ENCODE peak calls at places on chromosomes 4 and X, in eight cellular contexts. W is cardiac muscle cell, E is pancreas, D is Peyer's patch, Y is fibroblast of the aortic adventitia, S is left ventricle myocardium inferior, R is PC-3, M is spleen. A is an unnamed sample.

GRCh38 chr4:152102184-152103000 is 341.6 kb upstream of the GATB start:
- DNase-seq in W (peak; percentile 24), E (no peak), D (no peak), Y (peak; percentile 78), S (no peak), R (peak; percentile 86), M (no peak), A (peak; percentile 35)

GRCh38 chr4:57070461-57070860 is 39.7 kb downstream of the IGFBP7 start:
- DNase-seq in W (no peak), E (no peak), D (no peak), Y (no peak), S (no peak), R (peak; percentile 48), M (no peak), A (no peak)

GRCh38 chr4:100146756-100147155 is 43.5 kb downstream of the DDIT4L start:
- DNase-seq in W (no peak), E (no peak), D (no peak), Y (peak; percentile 63), S (no peak), R (no peak), M (no peak), A (peak; percentile 11)

GRCh38 chr4:7829687-7830580 is 109.7 kb downstream of the AFAP1 start:
- DNase-seq in W (no peak), E (no peak), D (no peak), Y (no peak), S (no peak), R (no peak), M (no peak), A (peak; percentile 40)

GRCh38 chr4:67725981-67726380 is 25.0 kb upstream of the UBA6 start:
- DNase-seq in W (no peak), E (no peak), D (no peak), Y (peak; percentile 35), S (no peak), R (peak; percentile 61), M (no peak), A (no peak)

GRCh38 chr4:169152899-169153298 is 117.9 kb downstream of the SH3RF1 start:
- DNase-seq in W (no peak), E (no peak), D (no peak), Y (no peak), S (no peak), R (no peak), M (no peak), A (no peak)

GRCh38 chrX:9517062-9517461 is 52.2 kb downstream of the TBL1X start:
- DNase-seq in W (no peak), E (no peak), D (no peak), Y (no peak), S (no peak), R (no peak), M (no peak), A (no peak)

GRCh38 chr4:56220261-56220660 is 167.0 kb downstream of the AASDH start:
- DNase-seq in W (no peak), E (no peak), D (no peak), Y (no peak), S (no peak), R (no peak), M (no peak), A (peak; percentile 15)

GRCh38 chr4:168694669-168695068 is 197.8 kb downstream of the PALLD start:
- DNase-seq in W (no peak), E (no peak), D (no peak), Y (peak; percentile 25), S (no peak), R (peak; percentile 58), M (no peak), A (peak; percentile 91)

GRCh38 chrX:147550217-147550616 is 361.5 kb upstream of the FMR1 start:
- DNase-seq in W (peak; percentile 58), E (peak; percentile 1), D (no peak), Y (no peak), S (no peak), R (peak; percentile 11), M (no peak), A (no peak)

GRCh38 chr4:144611850-144612249 is 34.1 kb upstream of the HHIP start:
- DNase-seq in W (peak; percentile 11), E (peak; percentile 10), D (no peak), Y (no peak), S (no peak), R (peak; percentile 12), M (no peak), A (peak; percentile 37)

GRCh38 chrX:27998666-27999065 is 17.4 kb upstream of the DCAF8L1 start:
- DNase-seq in W (no peak), E (no peak), D (no peak), Y (no peak), S (no peak), R (no peak), M (no peak), A (no peak)

GRCh38 chr4:41477200-41477910 is 60.6 kb upstream of the LIMCH1 start:
- DNase-seq in W (no peak), E (no peak), D (no peak), Y (no peak), S (no peak), R (no peak), M (no peak), A (no peak)

GRCh38 chr4:146417822-146418221 is 103.9 kb downstream of the SLC10A7 start:
- DNase-seq in W (no peak), E (no peak), D (no peak), Y (no peak), S (no peak), R (no peak), M (no peak), A (no peak)

GRCh38 chrX:69151898-69152297 is 13.4 kb downstream of the PJA1 start:
- DNase-seq in W (no peak), E (no peak), D (no peak), Y (no peak), S (no peak), R (no peak), M (no peak), A (no peak)

GRCh38 chr4:7607156-7607910 is 172.6 kb upstream of the PSAPL1 start:
- DNase-seq in W (no peak), E (no peak), D (no peak), Y (no peak), S (no peak), R (no peak), M (no peak), A (no peak)

GRCh38 chr4:137621056-137621455 is 88.8 kb upstream of the PCDH18 start:
- DNase-seq in W (no peak), E (no peak), D (no peak), Y (no peak), S (no peak), R (no peak), M (no peak), A (no peak)

GRCh38 chrX:136659174-136659573 is 11.2 kb downstream of the CD40LG start:
- DNase-seq in W (no peak), E (no peak), D (no peak), Y (no peak), S (no peak), R (no peak), M (no peak), A (no peak)
- TF ChIP-seq CTCF in W (no peak), E (no peak), D (no peak), Y (no peak), S (no peak), R (no peak), M (no peak), A (no peak)

DNA sequence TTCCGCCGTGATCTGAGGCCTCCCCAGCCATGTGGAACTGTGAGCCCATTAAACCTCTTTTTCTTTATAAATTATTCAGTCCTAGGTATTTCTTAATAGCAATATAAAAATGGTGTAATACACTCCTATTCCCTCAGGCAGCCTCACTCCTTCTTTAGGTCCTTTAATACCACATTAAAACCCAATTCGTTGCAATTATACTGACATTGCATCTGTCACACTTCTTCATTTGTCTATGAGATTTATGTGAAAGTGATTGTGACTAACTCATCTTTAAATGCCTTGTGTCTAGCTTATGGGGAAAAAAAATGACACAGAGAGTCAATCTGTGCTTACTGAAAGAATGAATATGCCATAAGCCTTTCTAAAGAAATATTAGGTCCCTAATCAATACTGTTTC is 1035.2 kb upstream of the SLIT2 start:
- DNase-seq in W (no peak), E (no peak), D (no peak), Y (no peak), S (no peak), R (no peak), M (no peak), A (no peak)
- H3K4me3 ChIP-seq in W (no peak overlapping the region), E (no peak overlapping the region), D (no peak overlapping the region), Y (no peak overlapping the region), S (no peak overlapping the region), R (no peak overlapping the region), M (no peak overlapping the region), A (no peak overlapping the region)

GRCh38 chrX:95330292-95330691 is 1354.3 kb upstream of the DIAPH2 start:
- DNase-seq in W (no peak), E (no peak), D (no peak), Y (no peak), S (no peak), R (no peak), M (no peak), A (no peak)

GRCh38 chrX:95325185-95325584 is 1359.5 kb upstream of the DIAPH2 start:
- DNase-seq in W (no peak), E (no peak), D (no peak), Y (no peak), S (no peak), R (no peak), M (no peak), A (no peak)
- TF ChIP-seq CTCF in W (no peak), E (no peak), D (no peak), Y (no peak), S (no peak), R (no peak), M (no peak), A (no peak)

GRCh38 chr4:122854860-122855259 is 28.2 kb downstream of the FGF2 start:
- DNase-seq in W (no peak), E (no peak), D (no peak), Y (peak; percentile 30), S (no peak), R (no peak), M (no peak), A (no peak)
- H3K4me3 ChIP-seq in W (no peak overlapping the region), E (no peak overlapping the region), D (no peak overlapping the region), Y (peak overlapping the region; percentile 39), S (no peak overlapping the region), R (no peak overlapping the region), M (no peak overlapping the region), A (peak overlapping the region; percentile 17)

GRCh38 chr4:35300996-35301774 is 943.1 kb downstream of the ARAP2 start:
- DNase-seq in W (peak; percentile 20), E (no peak), D (no peak), Y (no peak), S (no peak), R (no peak), M (no peak), A (no peak)
- TF ChIP-seq CTCF in W (no peak), E (no peak), D (no peak), Y (no peak), S (no peak), R (no peak), M (no peak), A (no peak)

DNA sequence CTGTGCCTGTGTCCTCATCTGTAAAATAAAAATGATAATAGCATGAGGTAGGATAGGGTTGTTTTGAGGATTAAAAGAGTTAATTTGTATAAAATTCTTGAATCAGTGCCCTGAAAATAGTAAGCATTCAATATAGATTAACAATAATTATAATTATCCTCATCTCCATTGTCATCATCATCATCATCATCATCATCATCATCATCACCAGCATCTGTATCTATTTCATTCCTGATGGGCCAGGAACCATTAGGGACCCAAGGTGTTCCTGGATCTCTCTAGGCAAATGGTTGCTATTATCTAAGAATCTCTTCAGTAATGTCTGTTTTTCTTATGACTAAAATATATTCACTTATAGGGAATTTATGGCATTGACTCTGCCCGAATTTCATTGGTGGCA is 31.6 kb downstream of the RASSF6 start:
- DNase-seq in W (no peak), E (no peak), D (no peak), Y (no peak), S (no peak), R (no peak), M (no peak), A (no peak)
- H3K4me3 ChIP-seq in W (no peak overlapping the region), E (no peak overlapping the region), D (no peak overlapping the region), Y (no peak overlapping the region), S (no peak overlapping the region), R (no peak overlapping the region), M (no peak overlapping the region), A (no peak overlapping the region)

GRCh38 chr4:163556169-163556568 is 61.7 kb downstream of the TMA16 start:
- DNase-seq in W (peak; percentile 7), E (no peak), D (no peak), Y (no peak), S (no peak), R (peak; percentile 33), M (no peak), A (no peak)
- TF ChIP-seq CTCF in W (no peak), E (no peak), D (no peak), Y (no peak), S (no peak), R (peak; percentile 51), M (no peak), A (no peak)

A was measured in fibroblast of villous mesenchyme.